ENCODE peak calls at places on chromosomes 5 and 9, in five cellular contexts. C, N, V, D and I are unnamed samples.

GRCh38 chr9:12705738-12706391 is 12.7 kb downstream of the TYRP1 start:
- DNase-seq in C (no peak), N (no peak), V (no peak), D (no peak), I (no peak)

GRCh38 chr9:126758916-126759576 is 45.8 kb upstream of the ZBTB43 start:
- DNase-seq in C (no peak), N (no peak), V (peak), D (no peak), I (no peak)

GRCh38 chr9:84862786-84863185 is 193.3 kb downstream of the NTRK2 start:
- DNase-seq in C (peak), N (peak), V (no peak), D (no peak), I (no peak)

GRCh38 chr5:160311491-160312138 is 749 bp downstream of the CCNJL start:
- DNase-seq in C (no peak), N (no peak), V (no peak), D (no peak), I (no peak)

GRCh38 chr9:96453625-96454024 is 3.7 kb downstream of the HABP4 start:
- DNase-seq in C (peak), N (peak), V (no peak), D (no peak), I (no peak)

GRCh38 chr5:6962256-6962655 is 249.0 kb downstream of the TENT4A start:
- DNase-seq in C (no peak), N (no peak), V (no peak), D (no peak), I (no peak)

GRCh38 chr5:34826347-34826746 is 12.6 kb upstream of the TTC23L start:
- DNase-seq in C (peak), N (no peak), V (no peak), D (no peak), I (no peak)

GRCh38 chr9:99980578-99980977 is 74.1 kb downstream of the STX17 start:
- DNase-seq in C (no peak), N (no peak), V (no peak), D (no peak), I (no peak)

GRCh38 chr5:38382898-38383297 is 124.5 kb downstream of the EGFLAM start:
- DNase-seq in C (peak), N (peak), V (peak), D (peak), I (no peak)

GRCh38 chr9:93450817-93451761 is at the start of gene FAM120A:
- DNase-seq in C (peak), N (peak), V (peak), D (peak), I (peak)

GRCh38 chr5:132498152-132498551 is 7.6 kb upstream of the IRF1 start:
- DNase-seq in C (peak), N (peak), V (peak), D (peak), I (no peak)

GRCh38 chr5:108997720-108998119 is 250.0 kb downstream of the FER start:
- DNase-seq in C (no peak), N (no peak), V (no peak), D (no peak), I (no peak)

GRCh38 chr5:80662108-80662507 is 7.3 kb upstream of the DHFR start:
- DNase-seq in C (no peak), N (peak), V (no peak), D (no peak), I (no peak)

GRCh38 chr5:170571331-170571731 is 67.5 kb downstream of the KCNIP1 start:
- DNase-seq in C (peak), N (no peak), V (no peak), D (no peak), I (no peak)

GRCh38 chr9:90915693-90916092 is 114.1 kb downstream of the SYK start:
- DNase-seq in C (no peak), N (peak), V (no peak), D (peak), I (peak)

GRCh38 chr9:120394058-120394669 is 185.8 kb downstream of the CDK5RAP2 start:
- DNase-seq in C (peak), N (peak), V (peak), D (no peak), I (no peak)

GRCh38 chr9:127397722-127398647 is 1.0 kb downstream of the SLC2A8 start:
- DNase-seq in C (no peak), N (peak), V (no peak), D (peak), I (no peak)

GRCh38 chr5:83721878-83722779 is 1.5 kb upstream of the HAPLN1 start:
- DNase-seq in C (peak), N (peak), V (no peak), D (no peak), I (no peak)

GRCh38 chr9:29241320-29241719 is 1668.0 kb upstream of the C9orf72 start:
- DNase-seq in C (no peak), N (peak), V (no peak), D (no peak), I (no peak)

GRCh38 chr9:9753266-9753665 is 859.5 kb downstream of the PTPRD start:
- DNase-seq in C (no peak), N (no peak), V (no peak), D (no peak), I (no peak)

GRCh38 chr9:124855944-124856773 is 2.9 kb downstream of the WDR38 start:
- DNase-seq in C (no peak), N (no peak), V (no peak), D (no peak), I (no peak)

GRCh38 chr9:86075132-86075807 is 24.1 kb downstream of the GOLM1 start:
- DNase-seq in C (peak), N (no peak), V (no peak), D (no peak), I (no peak)

GRCh38 chr5:111308951-111309350 is 84.8 kb downstream of the CAMK4 start:
- DNase-seq in C (no peak), N (no peak), V (no peak), D (no peak), I (no peak)

GRCh38 chr9:117677578-117677977 is 26.6 kb upstream of the TLR4 start:
- DNase-seq in C (no peak), N (no peak), V (no peak), D (no peak), I (no peak)

GRCh38 chr5:10145922-10146321 is 103.8 kb downstream of the ATPSCKMT start:
- DNase-seq in C (peak), N (peak), V (no peak), D (no peak), I (no peak)

GRCh38 chr5:113282470-113282869 is 152.3 kb downstream of the TSSK1B start:
- DNase-seq in C (no peak), N (no peak), V (no peak), D (no peak), I (no peak)

GRCh38 chr9:16318516-16319060 is 551.9 kb downstream of the BNC2 start:
- DNase-seq in C (no peak), N (no peak), V (no peak), D (no peak), I (no peak)

GRCh38 chr9:73869261-73869660 is 627.9 kb upstream of the RORB start:
- DNase-seq in C (peak), N (peak), V (no peak), D (peak), I (peak)

GRCh38 chr9:88947581-88948573 is 43.4 kb upstream of the S1PR3 start:
- DNase-seq in C (peak), N (no peak), V (no peak), D (no peak), I (no peak)

GRCh38 chr5:378301-378891 is 56.9 kb downstream of the AHRR start:
- DNase-seq in C (peak), N (no peak), V (peak), D (no peak), I (peak)

GRCh38 chr9:124285903-124286291 is 28.1 kb downstream of the NEK6 start:
- DNase-seq in C (peak), N (no peak), V (peak), D (peak), I (peak)

GRCh38 chr9:107734231-107735014 is 244.9 kb upstream of the KLF4 start:
- DNase-seq in C (peak), N (peak), V (no peak), D (no peak), I (no peak)

GRCh38 chr5:139651863-139652787 is 4.0 kb downstream of the CXXC5 start:
- DNase-seq in C (peak), N (peak), V (peak), D (peak), I (no peak)

GRCh38 chr5:111512026-111512405 is 319 bp downstream of the STARD4 start:
- DNase-seq in C (peak), N (peak), V (no peak), D (no peak), I (no peak)

GRCh38 chr5:55923177-55923872 is 71.4 kb downstream of the IL6ST start:
- DNase-seq in C (no peak), N (no peak), V (no peak), D (peak), I (no peak)

GRCh38 chr9:121645003-121645402 is 6.4 kb upstream of the DAB2IP start:
- DNase-seq in C (no peak), N (no peak), V (no peak), D (no peak), I (no peak)

GRCh38 chr9:130036099-130036498 is 6.9 kb downstream of the FNBP1 start:
- DNase-seq in C (peak), N (peak), V (no peak), D (no peak), I (no peak)

GRCh38 chr9:87109851-87110250 is 162.5 kb upstream of the GAS1 start:
- DNase-seq in C (peak), N (no peak), V (no peak), D (no peak), I (no peak)

GRCh38 chr5:180080670-180081280 is 9.2 kb upstream of the RNF130 start:
- DNase-seq in C (no peak), N (no peak), V (no peak), D (peak), I (no peak)

DNA sequence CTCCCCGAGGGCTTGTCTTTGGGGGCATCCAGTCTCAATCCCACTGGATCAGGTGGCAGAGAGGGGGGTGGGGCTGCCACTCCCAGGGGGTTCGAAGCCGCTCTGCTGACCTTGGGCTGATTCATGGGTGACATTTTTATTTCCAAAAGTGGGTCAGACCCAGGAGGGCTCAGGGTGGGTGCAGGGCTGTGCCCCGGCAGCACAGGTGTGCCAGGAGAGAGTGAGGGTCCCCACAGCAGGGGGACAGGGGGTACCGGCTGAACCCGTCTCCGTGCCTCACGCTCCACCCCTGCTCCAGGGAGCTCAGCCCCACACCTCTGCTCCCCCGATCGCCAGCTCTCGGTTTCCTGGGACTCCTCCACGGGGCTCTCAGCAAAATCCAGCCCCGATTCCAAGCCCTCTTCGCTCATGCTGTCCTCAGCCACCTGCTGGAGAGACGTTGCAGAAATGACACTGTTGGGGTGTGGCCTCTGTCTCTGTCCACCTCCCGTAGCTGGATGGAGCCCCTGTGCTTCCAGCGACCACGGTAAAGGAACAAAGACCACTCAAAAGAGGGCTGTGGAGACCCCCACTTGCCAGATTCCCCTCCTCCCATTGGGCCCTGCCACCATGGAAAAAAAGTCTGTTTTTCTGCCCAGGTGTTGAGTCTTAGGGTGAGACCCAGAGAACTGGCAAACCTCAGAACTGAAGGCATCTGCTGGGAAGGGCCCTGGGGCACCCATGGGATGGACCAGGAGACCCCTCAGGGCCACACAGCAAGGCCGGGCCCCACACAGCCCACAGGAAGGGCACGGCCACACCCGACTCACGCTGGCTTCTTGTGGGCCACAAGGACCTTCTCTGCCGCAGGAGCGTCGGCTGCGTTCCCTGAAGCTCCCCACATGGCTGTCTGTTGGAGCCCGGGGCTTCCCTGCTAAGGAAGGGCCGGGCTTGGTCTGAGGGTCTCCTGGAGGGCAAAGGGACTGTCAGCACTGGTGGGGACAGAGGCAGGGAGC is 10.6 kb upstream of the QSOX2 start:
- DNase-seq in C (no peak), N (peak), V (no peak), D (no peak), I (no peak)
- TF ChIP-seq CTCF in C (no peak), N (no peak), V (no peak), D (no peak), I (no peak)

DNA sequence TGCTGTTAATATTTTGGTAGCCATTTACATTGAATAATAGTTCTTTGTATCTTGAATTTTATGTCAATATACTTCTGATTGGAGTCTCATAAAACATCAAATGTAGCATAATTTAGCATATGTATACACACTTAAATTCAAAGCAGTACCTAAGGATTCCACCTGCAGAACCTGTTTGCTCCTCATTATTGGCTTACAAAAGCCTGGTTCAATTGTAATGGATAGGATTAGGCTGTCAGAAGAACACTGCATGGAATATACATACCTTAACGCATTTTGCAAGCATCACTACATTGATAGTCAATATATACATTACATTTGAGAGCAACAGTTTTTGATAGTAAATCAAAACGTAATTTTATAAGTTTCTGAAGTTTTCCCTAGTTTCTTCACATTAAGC is 711.3 kb upstream of the COX7C start:
- DNase-seq in C (no peak), N (no peak), V (no peak), D (no peak), I (no peak)
- TF ChIP-seq CTCF in C (no peak), N (no peak), V (no peak), D (no peak), I (no peak)

GRCh38 chr9:1726993-1727759 is 288.0 kb upstream of the SMARCA2 start:
- DNase-seq in C (no peak), N (no peak), V (no peak), D (peak), I (no peak)
- TF ChIP-seq CTCF in C (no peak), N (no peak), V (no peak), D (peak), I (no peak)

DNA sequence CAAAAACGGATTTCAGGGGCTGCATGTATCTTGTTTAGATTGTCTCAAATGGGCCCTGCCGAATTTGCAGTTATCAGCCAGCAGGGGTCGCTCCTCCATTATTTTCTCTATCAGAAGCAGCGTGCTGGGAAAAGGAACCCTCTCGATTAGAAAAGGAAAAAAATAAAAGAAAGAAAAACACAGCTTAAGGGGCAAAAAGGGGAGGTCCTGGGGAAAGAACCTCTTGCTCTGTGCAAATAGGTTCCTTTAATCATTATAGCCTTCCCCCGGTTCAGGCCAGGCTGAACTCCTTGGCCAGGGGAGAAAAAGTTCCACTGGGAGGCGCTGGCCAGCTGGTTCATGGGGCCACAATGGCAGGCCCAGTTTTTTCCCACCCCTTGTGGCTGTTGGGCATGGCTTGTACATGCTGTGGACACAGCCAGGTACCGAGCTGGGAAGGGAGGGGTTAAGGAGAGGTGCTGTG is 25.0 kb upstream of the CAPSL start:
- DNase-seq in C (no peak), N (no peak), V (no peak), D (no peak), I (no peak)
- TF ChIP-seq CTCF in C (peak), N (peak), V (peak), D (no peak), I (peak)

GRCh38 chr5:88141695-88141979 is 127.0 kb downstream of the TMEM161B start:
- DNase-seq in C (no peak), N (no peak), V (no peak), D (no peak), I (no peak)
- TF ChIP-seq CTCF in C (no peak), N (peak), V (no peak), D (no peak), I (no peak)

DNA sequence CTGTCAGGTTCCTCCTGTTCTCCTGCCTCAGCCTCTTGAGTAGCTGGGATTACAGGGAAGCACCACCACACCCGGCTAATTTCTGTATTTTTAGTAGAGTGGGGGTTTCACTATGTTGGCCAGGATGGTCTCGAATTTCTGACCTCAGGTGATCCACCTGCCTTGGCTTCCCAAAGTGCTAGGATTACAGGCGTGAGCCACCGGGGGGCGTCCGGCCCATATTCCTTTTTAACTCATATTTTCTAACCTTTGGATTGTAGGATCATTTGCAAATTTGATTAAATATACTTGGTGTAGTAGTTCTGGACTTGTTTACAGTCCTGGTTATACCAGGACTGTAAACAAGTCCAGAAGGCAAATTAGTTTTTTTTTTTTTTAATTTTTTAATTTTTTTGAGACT is 4.3 kb downstream of the TCERG1 start:
- DNase-seq in C (no peak), N (no peak), V (no peak), D (no peak), I (no peak)
- TF ChIP-seq CTCF in C (peak), N (peak), V (no peak), D (no peak), I (no peak)